ENCODE peak calls at places on chromosomes 16 and 17, in six cellular contexts. R is adrenal gland, Q is heart left ventricle, K is breast epithelium, U is uterus, P is stomach. D is an unnamed sample. For H3K4me1, the result is how much of the 10 kb centered on the place peaks cover.

GRCh38 chr17:65589321-65589720 is 27.9 kb upstream of the AXIN2 start:
- DNase-seq in R (no peak), Q (no peak), K (no peak), U (no peak), P (no peak), D (no peak)

GRCh38 chr17:13562271-13562800 is 39.4 kb downstream of the HS3ST3A1 start:
- DNase-seq in R (no peak), Q (no peak), K (no peak), U (no peak), P (no peak), D (no peak)

GRCh38 chr16:24692854-24693253 is 36.6 kb upstream of the TNRC6A start:
- DNase-seq in R (no peak), Q (no peak), K (no peak), U (no peak), P (no peak), D (no peak)

GRCh38 chr17:47179141-47179540 is 10.0 kb downstream of the CDC27 start:
- DNase-seq in R (no peak), Q (no peak), K (no peak), U (no peak), P (no peak), D (no peak)

GRCh38 chr16:87404764-87405625 is 12.9 kb downstream of the MAP1LC3B start:
- DNase-seq in R (no peak), Q (no peak), K (no peak), U (no peak), P (no peak), D (peak)

GRCh38 chr16:85652431-85653221 is 36.1 kb downstream of the GINS2 start:
- DNase-seq in R (peak), Q (peak), K (no peak), U (peak), P (peak), D (no peak)

GRCh38 chr17:77376795-77377751 is 236.3 kb downstream of the SEC14L1 start:
- DNase-seq in R (peak), Q (no peak), K (no peak), U (peak), P (peak), D (no peak)

GRCh38 chr17:4739122-4740024 is at the start of the genes CXCL16 and ZMYND15:
- DNase-seq in R (peak), Q (peak), K (peak), U (peak), P (peak), D (peak)

GRCh38 chr17:43351686-43352085 is 47.1 kb upstream of the ARL4D start:
- DNase-seq in R (no peak), Q (no peak), K (no peak), U (no peak), P (no peak), D (no peak)

GRCh38 chr17:74201250-74201649 is 2.2 kb upstream of the RPL38 start:
- DNase-seq in R (peak), Q (no peak), K (no peak), U (no peak), P (no peak), D (no peak)

GRCh38 chr16:79278506-79278905 is 322.0 kb downstream of the MAF start:
- DNase-seq in R (no peak), Q (no peak), K (no peak), U (no peak), P (no peak), D (peak)

GRCh38 chr17:48540213-48540612 is 4.7 kb downstream of the HOXB2 start:
- DNase-seq in R (no peak), Q (no peak), K (no peak), U (no peak), P (no peak), D (no peak)

GRCh38 chr16:23523321-23523720 is 13.0 kb upstream of the GGA2 start:
- DNase-seq in R (no peak), Q (no peak), K (no peak), U (no peak), P (no peak), D (peak)
- H3K27ac ChIP-seq in R (no peak), Q (no peak), K (no peak), U (no peak), P (no peak), D (no peak)

GRCh38 chr17:1649116-1649843 is 386 bp downstream of the RILP start:
- DNase-seq in R (peak), Q (peak), K (peak), U (peak), P (peak), D (peak)
- TF ChIP-seq POLR2A in R (peak), Q (peak), K (no peak), U (peak), P (no peak), D (no peak)

DNA sequence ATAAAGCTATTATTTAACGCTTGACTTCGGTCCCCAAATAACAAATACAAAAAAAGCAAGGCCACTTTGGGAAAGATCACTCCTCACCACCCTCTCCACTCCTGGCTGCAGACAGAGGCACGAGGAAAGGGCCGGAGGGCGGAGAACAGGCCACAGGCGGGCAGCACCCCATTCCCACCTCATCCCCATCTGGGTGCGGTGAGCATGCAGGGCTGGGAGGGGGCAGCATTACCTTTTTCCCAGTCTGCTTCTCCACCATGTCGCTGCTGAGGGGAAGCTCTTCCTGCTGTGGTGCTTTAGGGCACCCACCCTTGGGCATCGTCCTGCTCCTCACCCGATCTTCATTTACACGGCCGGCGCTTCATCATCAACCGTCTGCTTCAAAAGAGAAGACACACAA is 99.2 kb downstream of the ZNF778 start:
- DNase-seq in R (no peak), Q (no peak), K (no peak), U (no peak), P (no peak), D (peak)
- H3K4me1 ChIP-seq in R (under half), Q (half or more), K (under half), U (under half), P (half or more), D (half or more)

GRCh38 chr17:2057714-2058520 is 3.0 kb downstream of the HIC1 start:
- DNase-seq in R (no peak), Q (no peak), K (no peak), U (no peak), P (no peak), D (peak)

GRCh38 chr17:2054740-2055493 is at the start of gene HIC1:
- DNase-seq in R (peak), Q (peak), K (peak), U (peak), P (peak), D (peak)

GRCh38 chr17:2057130-2057713 is 2.3 kb downstream of the HIC1 start:
- DNase-seq in R (no peak), Q (no peak), K (no peak), U (no peak), P (no peak), D (no peak)

GRCh38 chr17:2055494-2056220 is 754 bp downstream of the HIC1 start:
- DNase-seq in R (no peak), Q (peak), K (no peak), U (peak), P (no peak), D (peak)

DNA sequence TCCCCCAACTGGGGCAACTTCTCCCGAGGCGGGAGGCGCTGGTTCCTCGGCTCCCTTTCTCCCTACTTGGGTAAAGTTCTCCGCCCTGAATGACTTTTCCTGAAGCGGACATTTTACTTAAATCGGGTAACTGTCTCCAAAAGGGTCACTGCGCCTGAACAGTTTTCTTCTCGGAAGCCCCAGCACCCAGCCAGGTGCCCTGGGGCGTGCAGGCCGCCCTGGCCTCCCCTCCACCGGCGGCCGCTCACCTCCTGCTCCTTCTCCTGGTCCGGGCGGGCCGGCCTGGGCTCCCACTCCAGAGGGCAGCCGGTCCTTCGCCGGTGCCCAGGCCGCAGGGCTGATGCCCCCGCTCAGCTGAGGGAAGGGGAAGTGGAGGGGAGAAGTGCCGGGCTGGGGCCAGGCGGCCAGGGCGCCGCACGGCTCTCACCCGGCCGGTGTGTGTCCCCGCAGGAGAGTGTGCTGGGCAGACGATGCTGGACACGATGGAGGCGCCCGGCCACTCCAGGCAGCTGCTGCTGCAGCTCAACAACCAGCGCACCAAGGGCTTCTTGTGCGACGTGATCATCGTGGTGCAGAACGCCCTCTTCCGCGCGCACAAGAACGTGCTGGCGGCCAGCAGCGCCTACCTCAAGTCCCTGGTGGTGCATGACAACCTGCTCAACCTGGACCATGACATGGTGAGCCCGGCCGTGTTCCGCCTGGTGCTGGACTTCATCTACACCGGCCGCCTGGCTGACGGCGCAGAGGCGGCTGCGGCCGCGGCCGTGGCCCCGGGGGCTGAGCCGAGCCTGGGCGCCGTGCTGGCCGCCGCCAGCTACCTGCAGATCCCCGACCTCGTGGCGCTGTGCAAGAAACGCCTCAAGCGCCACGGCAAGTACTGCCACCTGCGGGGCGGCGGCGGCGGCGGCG is 1.6 kb downstream of the HIC1 start:
- DNase-seq in R (no peak), Q (no peak), K (no peak), U (peak), P (no peak), D (peak)
- H3K27ac ChIP-seq in R (peak), Q (peak), K (peak), U (peak), P (peak), D (peak)

GRCh38 chr16:47938272-47938671 is 217.5 kb downstream of the ABCC12 start:
- DNase-seq in R (no peak), Q (no peak), K (no peak), U (no peak), P (no peak), D (no peak)
- TF ChIP-seq POLR2A in R (no peak), Q (no peak), K (no peak), U (no peak), P (no peak), D (no peak)

GRCh38 chr17:36629970-36630369 is 28.6 kb downstream of the MRM1 start:
- DNase-seq in R (no peak), Q (no peak), K (no peak), U (no peak), P (no peak), D (no peak)

GRCh38 chr17:36631022-36631421 is 29.6 kb downstream of the MRM1 start:
- DNase-seq in R (no peak), Q (no peak), K (no peak), U (no peak), P (no peak), D (no peak)

GRCh38 chr17:36628576-36628975 is 27.2 kb downstream of the MRM1 start:
- DNase-seq in R (no peak), Q (no peak), K (no peak), U (no peak), P (no peak), D (no peak)

GRCh38 chr17:36629252-36629847 is 28.0 kb downstream of the MRM1 start:
- DNase-seq in R (peak), Q (peak), K (peak), U (peak), P (peak), D (peak)

DNA sequence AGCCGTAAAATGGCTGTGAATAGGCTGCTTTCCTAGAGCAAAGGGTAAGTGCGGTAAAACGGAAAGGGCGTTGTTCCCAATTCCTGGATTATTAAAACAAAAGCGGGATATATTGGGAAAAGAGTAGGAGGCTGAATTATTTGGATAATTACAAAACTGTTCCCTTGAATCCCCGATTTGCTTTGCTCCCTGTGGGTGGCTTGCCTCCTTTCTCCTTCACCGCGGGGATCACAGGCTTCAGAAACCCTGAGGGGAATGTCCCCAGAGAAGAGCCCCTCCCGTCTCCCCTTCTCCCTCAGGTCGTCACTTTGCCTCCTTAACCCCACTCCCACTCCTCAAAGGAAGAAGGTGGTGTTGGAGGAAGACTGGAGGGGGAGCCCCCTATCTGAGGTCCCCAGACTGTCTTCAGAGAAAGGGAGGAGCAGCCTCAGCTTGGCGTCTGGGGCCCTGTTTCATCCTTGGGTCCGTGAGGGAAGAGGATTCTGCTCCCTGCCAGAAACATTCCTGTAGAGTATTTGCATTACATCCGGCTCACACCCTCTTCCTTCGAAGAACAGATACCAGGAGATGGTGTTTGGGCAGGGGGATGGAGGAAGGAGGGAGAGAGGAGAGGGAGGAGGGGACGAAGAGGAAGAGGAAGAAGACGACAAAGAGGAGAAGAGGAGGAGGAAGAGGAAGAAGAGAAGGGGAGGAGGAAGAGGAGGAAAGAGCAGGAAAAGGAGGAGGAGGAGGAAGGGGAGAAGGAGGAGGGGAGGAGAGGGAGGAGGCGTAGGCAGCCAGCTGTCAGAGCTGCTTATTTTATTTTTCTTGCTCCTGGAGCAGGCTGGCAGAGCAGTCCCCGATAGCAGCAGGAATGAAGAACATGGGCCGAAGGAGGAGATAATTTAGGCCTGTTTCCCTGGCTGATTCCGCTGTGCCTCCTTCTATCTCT is 31.8 kb downstream of the MRM1 start:
- DNase-seq in R (no peak), Q (no peak), K (no peak), U (no peak), P (no peak), D (no peak)
- H3K4me1 ChIP-seq in R (under half), Q (under half), K (under half), U (under half), P (under half), D (under half)

GRCh38 chr16:48445782-48446533 is 60.7 kb upstream of the SIAH1 start:
- DNase-seq in R (no peak), Q (no peak), K (no peak), U (no peak), P (no peak), D (no peak)

GRCh38 chr16:48441863-48442279 is 56.7 kb upstream of the SIAH1 start:
- DNase-seq in R (no peak), Q (no peak), K (no peak), U (no peak), P (no peak), D (no peak)

GRCh38 chr16:48442379-48442778 is 57.2 kb upstream of the SIAH1 start:
- DNase-seq in R (no peak), Q (no peak), K (no peak), U (no peak), P (no peak), D (no peak)

GRCh38 chr16:48446534-48446920 is 61.3 kb upstream of the SIAH1 start:
- DNase-seq in R (no peak), Q (no peak), K (no peak), U (no peak), P (no peak), D (no peak)

GRCh38 chr16:48444574-48444973 is 59.4 kb upstream of the SIAH1 start:
- DNase-seq in R (peak), Q (peak), K (no peak), U (peak), P (no peak), D (no peak)
- H3K27ac ChIP-seq in R (peak), Q (peak), K (peak), U (peak), P (peak), D (peak)

GRCh38 chr17:72031219-72031906 is 89.5 kb upstream of the SOX9 start:
- DNase-seq in R (no peak), Q (no peak), K (no peak), U (no peak), P (no peak), D (no peak)

GRCh38 chr17:72034000-72034399 is 86.8 kb upstream of the SOX9 start:
- DNase-seq in R (no peak), Q (no peak), K (no peak), U (no peak), P (no peak), D (no peak)

GRCh38 chr17:72033311-72033710 is 87.5 kb upstream of the SOX9 start:
- DNase-seq in R (no peak), Q (no peak), K (no peak), U (no peak), P (no peak), D (no peak)

GRCh38 chr17:72025113-72025512 is 95.7 kb upstream of the SOX9 start:
- DNase-seq in R (no peak), Q (no peak), K (no peak), U (no peak), P (no peak), D (no peak)

GRCh38 chr17:72030067-72030899 is 90.5 kb upstream of the SOX9 start:
- DNase-seq in R (peak), Q (peak), K (no peak), U (no peak), P (peak), D (no peak)
- TF ChIP-seq POLR2A in R (no peak), Q (no peak), K (no peak), U (no peak), P (no peak), D (no peak)

GRCh38 chr17:82236142-82236971 is 7.5 kb downstream of the SLC16A3 start:
- DNase-seq in R (peak), Q (peak), K (no peak), U (peak), P (peak), D (peak)

GRCh38 chr17:82235775-82236141 is 6.9 kb downstream of the SLC16A3 start:
- DNase-seq in R (peak), Q (no peak), K (no peak), U (no peak), P (no peak), D (peak)

GRCh38 chr17:82238562-82239201 is 9.8 kb downstream of the SLC16A3 start:
- DNase-seq in R (peak), Q (peak), K (peak), U (peak), P (peak), D (peak)

GRCh38 chr17:82237746-82238561 is 9.1 kb downstream of the SLC16A3 start:
- DNase-seq in R (peak), Q (no peak), K (no peak), U (peak), P (no peak), D (peak)

DNA sequence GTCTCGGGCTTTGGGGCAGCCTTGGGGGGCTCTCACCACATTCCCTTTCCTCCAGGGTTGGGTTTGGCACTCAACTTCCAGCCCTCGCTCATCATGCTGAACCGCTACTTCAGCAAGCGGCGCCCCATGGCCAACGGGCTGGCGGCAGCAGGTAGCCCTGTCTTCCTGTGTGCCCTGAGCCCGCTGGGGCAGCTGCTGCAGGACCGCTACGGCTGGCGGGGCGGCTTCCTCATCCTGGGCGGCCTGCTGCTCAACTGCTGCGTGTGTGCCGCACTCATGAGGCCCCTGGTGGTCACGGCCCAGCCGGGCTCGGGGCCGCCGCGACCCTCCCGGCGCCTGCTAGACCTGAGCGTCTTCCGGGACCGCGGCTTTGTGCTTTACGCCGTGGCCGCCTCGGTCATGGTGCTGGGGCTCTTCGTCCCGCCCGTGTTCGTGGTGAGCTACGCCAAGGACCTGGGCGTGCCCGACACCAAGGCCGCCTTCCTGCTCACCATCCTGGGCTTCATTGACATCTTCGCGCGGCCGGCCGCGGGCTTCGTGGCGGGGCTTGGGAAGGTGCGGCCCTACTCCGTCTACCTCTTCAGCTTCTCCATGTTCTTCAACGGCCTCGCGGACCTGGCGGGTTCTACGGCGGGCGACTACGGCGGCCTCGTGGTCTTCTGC is 8.4 kb downstream of the SLC16A3 start:
- DNase-seq in R (peak), Q (no peak), K (no peak), U (peak), P (no peak), D (peak)
- H3K4me1 ChIP-seq in R (under half), Q (half or more), K (under half), U (under half), P (half or more), D (half or more)